ENCODE peak calls at places on chromosomes 11 and 22, in six cellular contexts. P, G, M, W, X and U are unnamed samples.

GRCh38 chr22:46070722-46071450 is 79.4 kb upstream of the PPARA start:
- DNase-seq in P (peak; percentile 88), G (no peak), M (no peak), W (no peak), X (no peak), U (peak; percentile 54)

GRCh38 chr11:75813622-75814039 is 1.4 kb upstream of the UVRAG start:
- DNase-seq in P (no peak), G (no peak), M (no peak), W (no peak), X (peak; percentile 72), U (peak; percentile 20)

GRCh38 chr11:117171648-117172051 is 6.9 kb upstream of the SIDT2 start:
- DNase-seq in P (no peak), G (no peak), M (no peak), W (peak; percentile 57), X (no peak), U (peak; percentile 54)

GRCh38 chr11:3735827-3736226 is 61.5 kb downstream of the NUP98 start:
- DNase-seq in P (no peak), G (no peak), M (no peak), W (no peak), X (no peak), U (peak; percentile 28)

GRCh38 chr11:72223615-72224586 is 666 bp upstream of the INPPL1 start:
- DNase-seq in P (peak; percentile 84), G (no peak), M (no peak), W (peak; percentile 80), X (no peak), U (peak; percentile 56)

GRCh38 chr11:69000831-69001245 is 12.2 kb downstream of the MRGPRF start:
- DNase-seq in P (peak; percentile 60), G (peak; percentile 60), M (no peak), W (no peak), X (peak; percentile 57), U (peak; percentile 87)

GRCh38 chr11:62020661-62021060 is 53.2 kb upstream of the FTH1 start:
- DNase-seq in P (no peak), G (no peak), M (no peak), W (no peak), X (no peak), U (no peak)

GRCh38 chr11:126442523-126442922 is 87.0 kb downstream of the ST3GAL4 start:
- DNase-seq in P (peak; percentile 63), G (no peak), M (no peak), W (no peak), X (no peak), U (no peak)

GRCh38 chr11:130606781-130607511 is 158.5 kb downstream of the ADAMTS15 start:
- DNase-seq in P (peak; percentile 31), G (no peak), M (no peak), W (no peak), X (no peak), U (peak; percentile 31)

GRCh38 chr11:1832181-1832988 is 2.4 kb upstream of the SYT8 start:
- DNase-seq in P (peak; percentile 95), G (peak; percentile 69), M (no peak), W (peak; percentile 85), X (no peak), U (no peak)

GRCh38 chr11:73340164-73340563 is 32.1 kb downstream of the ARHGEF17 start:
- DNase-seq in P (no peak), G (no peak), M (no peak), W (no peak), X (no peak), U (no peak)

GRCh38 chr11:126229782-126230540 is 18.4 kb downstream of the FAM118B start:
- DNase-seq in P (peak; percentile 6), G (no peak), M (no peak), W (no peak), X (no peak), U (peak; percentile 65)

GRCh38 chr11:79026803-79027445 is 413.9 kb downstream of the TENM4 start:
- DNase-seq in P (no peak), G (no peak), M (no peak), W (no peak), X (no peak), U (peak; percentile 51)

GRCh38 chr22:32985899-32986772 is 72.0 kb downstream of the SYN3 start:
- DNase-seq in P (peak; percentile 77), G (peak; percentile 40), M (no peak), W (peak; percentile 67), X (peak; percentile 70), U (peak; percentile 71)

GRCh38 chr11:33701831-33702230 is 1.2 kb upstream of the C11orf91 start:
- DNase-seq in P (no peak), G (no peak), M (no peak), W (no peak), X (no peak), U (peak; percentile 92)

GRCh38 chr22:27387561-27387960 is 414.0 kb downstream of the MN1 start:
- DNase-seq in P (no peak), G (no peak), M (no peak), W (no peak), X (no peak), U (no peak)

GRCh38 chr22:27388090-27388600 is 413.4 kb downstream of the MN1 start:
- DNase-seq in P (no peak), G (no peak), M (no peak), W (no peak), X (no peak), U (no peak)

GRCh38 chr22:27394806-27395404 is 406.7 kb downstream of the MN1 start:
- DNase-seq in P (no peak), G (no peak), M (no peak), W (no peak), X (no peak), U (no peak)

GRCh38 chr22:27393371-27393770 is 408.2 kb downstream of the MN1 start:
- DNase-seq in P (no peak), G (no peak), M (no peak), W (no peak), X (no peak), U (no peak)

GRCh38 chr22:27391092-27391770 is 410.3 kb downstream of the MN1 start:
- DNase-seq in P (no peak), G (no peak), M (no peak), W (no peak), X (no peak), U (no peak)
- TF ChIP-seq RFX5 in P (no peak), G (no peak), M (no peak), W (no peak), X (no peak), U (no peak)

GRCh38 chr11:128469220-128469619 is 118.1 kb downstream of the ETS1 start:
- DNase-seq in P (no peak), G (no peak), M (peak; percentile 77), W (no peak), X (no peak), U (no peak)
- TF ChIP-seq RFX5 in P (no peak), G (no peak), M (no peak), W (no peak), X (no peak), U (no peak)

GRCh38 chr11:6606471-6607189 is 3.1 kb downstream of the ILK start:
- DNase-seq in P (peak; percentile 91), G (peak; percentile 93), M (no peak), W (peak; percentile 68), X (peak; percentile 97), U (peak; percentile 95)
- TF ChIP-seq RFX5 in P (no peak), G (no peak), M (no peak), W (no peak), X (no peak), U (no peak)

GRCh38 chr11:35633827-35634226 is 15.6 kb downstream of the FJX1 start:
- DNase-seq in P (no peak), G (no peak), M (no peak), W (no peak), X (peak; percentile 13), U (no peak)

GRCh38 chr11:35629511-35629910 is 11.3 kb downstream of the FJX1 start:
- DNase-seq in P (no peak), G (no peak), M (no peak), W (no peak), X (no peak), U (no peak)

GRCh38 chr11:35629914-35630313 is 11.7 kb downstream of the FJX1 start:
- DNase-seq in P (no peak), G (peak; percentile 59), M (no peak), W (no peak), X (peak; percentile 37), U (peak; percentile 100)

GRCh38 chr11:35635933-35636332 is 17.7 kb downstream of the FJX1 start:
- DNase-seq in P (no peak), G (no peak), M (no peak), W (no peak), X (no peak), U (no peak)

DNA sequence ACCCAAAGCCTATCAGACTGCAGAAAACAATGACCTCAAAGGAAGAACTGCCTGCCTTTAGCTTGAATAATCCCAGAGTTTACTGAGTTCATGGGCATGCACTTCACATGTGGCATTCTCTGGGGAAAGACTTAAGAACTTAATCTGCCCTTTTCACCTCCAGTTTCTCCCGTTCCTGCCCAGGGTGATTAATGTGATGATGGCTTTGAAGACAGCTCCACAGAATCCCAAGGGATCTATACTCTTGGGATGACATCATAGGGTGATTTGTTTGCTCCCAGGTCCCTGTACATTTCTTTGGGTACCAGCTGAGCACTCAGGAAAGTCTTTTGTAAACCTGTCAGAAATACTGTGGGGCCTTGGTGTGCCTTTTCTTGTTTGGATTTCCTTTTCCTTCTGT is 14.0 kb downstream of the FJX1 start:
- DNase-seq in P (no peak), G (no peak), M (no peak), W (no peak), X (no peak), U (peak; percentile 42)
- TF ChIP-seq RFX5 in P (no peak), G (no peak), M (no peak), W (no peak), X (no peak), U (no peak)

DNA sequence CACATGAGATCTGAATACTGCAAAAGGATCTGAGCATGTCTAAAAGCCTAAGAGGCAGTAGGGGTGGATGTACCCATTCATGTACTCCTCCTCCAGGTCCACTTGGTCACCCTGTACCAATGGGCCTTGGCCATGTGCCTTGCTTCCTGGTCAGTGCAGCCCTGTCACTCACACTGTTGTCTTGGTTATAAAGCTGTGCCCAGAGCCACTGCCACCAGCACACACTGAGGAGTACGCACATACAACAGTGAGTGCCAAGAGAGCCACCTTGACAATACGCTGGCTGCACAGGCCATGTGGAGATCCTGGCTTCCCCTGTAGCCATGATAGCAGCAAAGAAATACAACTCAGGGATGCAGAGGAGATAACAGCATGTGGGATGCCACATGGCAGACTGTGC is 96.4 kb upstream of the LDLRAD3 start:
- DNase-seq in P (no peak), G (no peak), M (no peak), W (no peak), X (no peak), U (no peak)
- TF ChIP-seq RFX5 in P (no peak), G (no peak), M (no peak), W (no peak), X (no peak), U (no peak)

GRCh38 chr22:31084811-31085492 is 3.8 kb downstream of the SMTN start:
- DNase-seq in P (peak; percentile 96), G (no peak), M (peak; percentile 43), W (peak; percentile 76), X (no peak), U (peak; percentile 75)

GRCh38 chr22:31081963-31082605 is 966 bp downstream of the SMTN start:
- DNase-seq in P (peak; percentile 14), G (no peak), M (no peak), W (no peak), X (no peak), U (peak; percentile 62)

GRCh38 chr22:31082606-31083376 is 1.7 kb downstream of the SMTN start:
- DNase-seq in P (peak; percentile 58), G (peak; percentile 76), M (no peak), W (peak; percentile 70), X (peak; percentile 60), U (peak; percentile 64)

GRCh38 chr22:31083923-31084810 is 3.0 kb downstream of the SMTN start:
- DNase-seq in P (peak; percentile 60), G (no peak), M (no peak), W (no peak), X (no peak), U (no peak)

GRCh38 chr22:31083377-31083768 is 2.3 kb downstream of the SMTN start:
- DNase-seq in P (peak; percentile 7), G (no peak), M (no peak), W (no peak), X (no peak), U (no peak)
- TF ChIP-seq RFX5 in P (no peak), G (no peak), M (no peak), W (no peak), X (no peak), U (no peak)